ENCODE peak calls at places on chromosomes 16 and 17, in five cellular contexts. V is mesothelial cell of epicardium, W is IMR-90, X is nephron progenitor cell, P is PC-9. I is an unnamed sample.

GRCh38 chr16:61370564-61370963 is 665.7 kb downstream of the CDH8 start:
- DNase-seq in V (no peak), X (no peak), P (no peak), W (no peak), I (no peak)

GRCh38 chr16:78291642-78292041 is 192.2 kb downstream of the WWOX start:
- DNase-seq in P (no peak), W (no peak), X (no peak), V (no peak), I (no peak)

GRCh38 chr16:12639044-12639443 is 164.6 kb downstream of the CPPED1 start:
- DNase-seq in X (no peak), V (no peak), P (peak; percentile 71), W (peak; percentile 39), I (peak; percentile 22)

GRCh38 chr16:67015317-67015731 is 13.6 kb upstream of the CBFB start:
- DNase-seq in W (no peak), X (no peak), V (no peak), P (no peak), I (no peak)

GRCh38 chr16:85126731-85127662 is 14.7 kb upstream of the CIBAR2 start:
- DNase-seq in V (no peak), X (peak; percentile 74), P (no peak), W (peak; percentile 93), I (peak; percentile 67)

GRCh38 chr16:20868890-20869289 is 31.3 kb downstream of the DCUN1D3 start:
- DNase-seq in P (no peak), W (peak; percentile 57), V (no peak), X (no peak), I (no peak)

GRCh38 chr17:8175795-8176196 is 384 bp downstream of the TMEM107 start:
- DNase-seq in X (no peak), V (no peak), W (no peak), P (no peak), I (no peak)

GRCh38 chr17:47745037-47745380 is 12.0 kb downstream of the TBX21 start:
- DNase-seq in V (no peak), P (no peak), W (no peak), X (no peak), I (peak; percentile 52)

GRCh38 chr16:86952769-86953168 is 364.4 kb downstream of the C16orf95 start:
- DNase-seq in P (no peak), X (no peak), W (peak; percentile 61), V (no peak), I (no peak)

GRCh38 chr17:43468746-43469544 is 14.8 kb upstream of the DHX8 start:
- DNase-seq in P (peak; percentile 97), W (peak; percentile 92), X (no peak), V (no peak), I (no peak)

GRCh38 chr16:88785106-88785924 is at the start of gene PIEZO1:
- DNase-seq in W (peak; percentile 52), V (peak; percentile 86), X (peak; percentile 73), P (no peak), I (peak; percentile 87)

GRCh38 chr17:30443721-30444120 is 33.5 kb upstream of the GOSR1 start:
- DNase-seq in P (no peak), V (no peak), X (no peak), W (no peak), I (no peak)

GRCh38 chr17:181213-182163 is at the start of gene DOC2B:
- DNase-seq in P (no peak), V (peak; percentile 67), X (peak; percentile 77), W (peak; percentile 27), I (no peak)

GRCh38 chr17:48011405-48012150 is 26.0 kb downstream of the COPZ2 start:
- DNase-seq in P (no peak), X (peak; percentile 42), W (peak; percentile 25), V (no peak), I (peak; percentile 58)

GRCh38 chr16:86498155-86498651 is 12.1 kb upstream of the FOXF1 start:
- DNase-seq in V (no peak), X (no peak), P (no peak), W (peak; percentile 37), I (no peak)

GRCh38 chr16:76729525-76729924 is 452.3 kb downstream of the CNTNAP4 start:
- DNase-seq in P (no peak), X (no peak), W (no peak), V (no peak), I (no peak)

GRCh38 chr16:30793508-30794069 is 6.6 kb upstream of the ZNF629 start:
- DNase-seq in X (no peak), W (no peak), P (peak; percentile 32), V (no peak), I (no peak)

GRCh38 chr16:30794634-30795033 is 7.6 kb upstream of the ZNF629 start:
- DNase-seq in W (no peak), P (peak; percentile 33), V (no peak), X (no peak), I (no peak)

GRCh38 chr16:30802971-30803370 is 16.0 kb upstream of the ZNF629 start:
- DNase-seq in X (no peak), P (no peak), W (no peak), V (no peak), I (no peak)

DNA sequence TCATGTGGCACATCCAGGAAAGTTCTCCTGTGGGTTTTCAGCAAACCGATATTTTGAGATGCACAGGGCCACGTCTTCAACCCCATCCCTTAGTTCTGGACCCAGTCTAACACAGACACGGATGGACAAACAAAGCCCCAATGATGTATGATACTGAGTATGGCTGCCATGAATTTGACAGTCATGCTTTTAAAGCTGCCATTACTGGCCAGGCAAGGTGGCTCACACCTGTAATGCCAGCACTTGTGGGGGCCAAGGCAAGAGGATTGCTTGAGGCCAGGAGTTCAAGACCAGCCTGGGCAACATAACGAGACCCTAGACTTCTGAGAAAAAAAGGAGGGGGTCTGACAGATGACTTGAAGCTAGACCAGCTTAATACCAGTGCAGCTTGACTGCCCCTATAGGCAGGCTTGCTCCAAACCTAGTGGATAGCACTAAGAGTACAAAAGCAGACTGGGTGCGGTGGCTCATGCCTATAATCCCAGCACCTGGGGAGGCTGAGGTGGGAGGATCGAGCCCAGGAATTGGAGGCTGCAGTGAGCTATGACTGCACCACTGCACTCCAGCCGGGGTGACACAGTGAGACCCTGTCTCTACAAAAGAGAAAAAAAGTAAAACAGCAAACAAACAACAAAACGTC is 10.8 kb upstream of the ZNF629 start:
- DNase-seq in P (peak; percentile 34), X (no peak), W (no peak), V (no peak), I (peak; percentile 52)
- TF ChIP-seq CTCF in P (no peak), X (no peak), W (no peak), V (no peak), I (peak; percentile 61)

GRCh38 chr17:51486091-51486490 is 225.7 kb downstream of the UTP18 start:
- DNase-seq in P (no peak), W (no peak), V (no peak), X (no peak), I (no peak)
- TF ChIP-seq CTCF in P (no peak), W (no peak), V (no peak), X (no peak), I (no peak)

DNA sequence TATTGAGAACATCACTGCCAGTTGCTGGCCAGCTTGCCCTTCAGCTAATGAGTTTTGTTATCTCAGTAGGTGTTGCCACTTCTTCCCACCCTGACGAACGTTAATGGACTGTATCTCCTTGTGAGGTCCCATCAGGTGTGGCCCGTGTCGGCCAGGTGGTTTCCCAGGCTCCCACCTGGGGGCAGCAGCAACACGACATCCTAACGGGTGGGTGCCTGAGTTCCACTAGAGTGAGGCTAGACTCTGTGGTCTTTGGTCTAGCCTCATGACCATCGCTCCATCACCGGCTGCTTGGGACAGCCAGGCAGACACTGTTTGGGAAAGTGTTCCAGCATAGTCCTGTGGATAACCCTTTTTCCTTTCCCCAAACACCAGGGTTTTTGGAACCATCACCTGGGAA is 45.6 kb upstream of the LCMT1 start:
- DNase-seq in P (no peak), W (no peak), V (no peak), X (no peak), I (no peak)
- TF ChIP-seq CTCF in P (no peak), W (no peak), V (no peak), X (no peak), I (peak; percentile 41)

DNA sequence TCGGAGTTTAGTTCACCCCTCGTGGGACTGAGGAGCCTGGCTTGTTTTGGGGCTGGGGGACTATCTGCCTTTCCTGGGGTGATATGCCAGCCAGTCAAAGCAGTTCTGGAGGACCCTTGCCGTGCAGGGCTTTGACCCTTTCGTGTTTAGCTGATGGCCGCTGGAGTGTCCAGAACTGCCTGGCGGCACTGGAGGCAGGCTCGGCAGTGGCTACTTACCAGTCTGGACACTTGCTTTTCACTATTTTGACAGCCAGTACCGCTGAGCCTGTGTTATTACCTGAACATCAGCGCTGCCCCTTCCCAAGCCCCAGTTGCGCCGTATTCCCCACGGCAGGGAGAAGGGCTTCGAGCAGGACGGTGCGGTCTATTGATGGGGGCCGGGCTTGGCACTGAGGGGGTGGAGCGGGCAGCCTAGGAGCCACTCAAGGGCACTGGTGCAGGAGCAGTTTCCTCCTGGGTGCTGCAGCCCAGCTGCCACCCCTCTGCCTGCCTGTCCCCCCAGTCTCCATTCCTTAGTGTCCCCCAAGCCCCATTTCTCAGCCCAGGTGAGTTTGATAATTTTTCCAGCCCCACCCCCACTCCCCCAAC is 18.6 kb downstream of the CCDC92B start:
- DNase-seq in V (no peak), W (no peak), X (no peak), P (no peak), I (no peak)
- TF ChIP-seq CTCF in V (no peak), W (no peak), X (no peak), P (no peak), I (no peak)

GRCh38 chr16:50539053-50539615 is 9.1 kb upstream of the NKD1 start:
- DNase-seq in P (no peak), V (no peak), X (no peak), W (no peak), I (no peak)
- TF ChIP-seq CTCF in P (no peak), V (no peak), X (no peak), W (no peak), I (no peak)

GRCh38 chr17:65589321-65589720 is 27.9 kb upstream of the AXIN2 start:
- DNase-seq in V (no peak), P (no peak), W (no peak), X (no peak), I (no peak)

GRCh38 chr17:65587602-65588193 is 26.2 kb upstream of the AXIN2 start:
- DNase-seq in V (no peak), P (no peak), W (no peak), X (no peak), I (no peak)

GRCh38 chr17:65586899-65587298 is 25.5 kb upstream of the AXIN2 start:
- DNase-seq in V (no peak), P (no peak), X (no peak), W (no peak), I (no peak)

GRCh38 chr17:65584604-65585521 is 23.4 kb upstream of the AXIN2 start:
- DNase-seq in X (no peak), P (no peak), V (no peak), W (no peak), I (no peak)

DNA sequence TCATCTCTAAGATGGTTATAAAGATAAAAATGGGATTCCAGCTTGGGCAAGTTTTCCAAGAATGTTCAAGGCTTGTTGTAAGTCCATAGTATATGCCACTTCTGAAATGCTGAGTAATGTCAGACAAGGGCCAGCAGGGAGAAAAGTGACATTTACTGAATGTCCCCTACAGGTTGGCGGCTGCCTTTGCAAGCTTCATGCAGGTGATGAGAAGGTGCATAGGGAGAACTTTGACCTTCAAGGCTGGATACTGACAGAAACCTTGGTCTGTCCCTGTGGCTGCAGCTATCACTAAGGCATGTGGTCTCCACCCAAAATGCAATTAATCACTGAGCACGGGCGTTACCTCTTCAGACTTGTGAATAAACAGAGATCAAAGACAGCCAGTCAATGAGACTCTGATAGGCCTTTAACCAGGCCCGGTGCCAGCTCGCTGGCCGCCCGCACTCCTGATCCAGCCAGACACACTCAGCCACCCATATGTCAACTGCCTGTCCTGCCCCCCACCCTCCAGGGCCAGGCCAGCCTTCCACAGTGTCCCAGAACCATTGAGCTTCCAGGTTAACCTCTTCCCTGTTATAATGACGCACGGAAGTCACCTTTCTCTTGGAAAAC is 26.9 kb upstream of the AXIN2 start:
- DNase-seq in W (no peak), X (no peak), P (peak; percentile 90), V (no peak), I (no peak)
- TF ChIP-seq CTCF in W (no peak), X (no peak), P (peak; percentile 56), V (no peak), I (no peak)

I was measured in K562.